ENCODE peak calls at places on chromosomes 11 and 22, in five cellular contexts. L is left lung, A is tibial artery, I is PC-3, O is right cardiac atrium. P is an unnamed sample.

GRCh38 chr11:132844956-132845355 is 687.3 kb downstream of the OPCML start:
- DNase-seq in L (no peak), A (no peak), I (peak), O (no peak), P (no peak)

GRCh38 chr11:64383580-64383979 is 24.6 kb downstream of the RPS6KA4 start:
- DNase-seq in L (no peak), A (no peak), I (no peak), O (no peak), P (no peak)

GRCh38 chr22:22720201-22720723 is 75.8 kb downstream of the GGTLC2 start:
- DNase-seq in L (no peak), A (no peak), I (peak), O (no peak), P (no peak)

GRCh38 chr11:130648601-130649000 is 200.2 kb downstream of the ADAMTS15 start:
- DNase-seq in L (no peak), A (peak), I (no peak), O (peak), P (no peak)

GRCh38 chr11:103894673-103895072 is 141.8 kb upstream of the DDI1 start:
- DNase-seq in L (no peak), A (no peak), I (no peak), O (no peak), P (no peak)

GRCh38 chr11:124075841-124076571 is 34.9 kb upstream of the OR10G7 start:
- DNase-seq in L (peak), A (no peak), I (no peak), O (peak), P (no peak)

GRCh38 chr11:94219771-94220170 is 84.6 kb upstream of the IZUMO1R start:
- DNase-seq in L (no peak), A (no peak), I (peak), O (no peak), P (no peak)

GRCh38 chr22:44587004-44587793 is 89.2 kb upstream of the RTL6 start:
- DNase-seq in L (peak), A (no peak), I (peak), O (no peak), P (peak)

GRCh38 chr11:70651036-70651435 is 252.7 kb downstream of the CTTN start:
- DNase-seq in L (peak), A (no peak), I (no peak), O (no peak), P (no peak)

GRCh38 chr11:656866-657265 is 19.8 kb downstream of the DRD4 start:
- DNase-seq in L (no peak), A (no peak), I (no peak), O (no peak), P (no peak)

GRCh38 chr11:119624102-119624615 is 104.8 kb downstream of the NECTIN1 start:
- DNase-seq in L (peak), A (no peak), I (peak), O (peak), P (no peak)

GRCh38 chr22:40967120-40967760 is 16.1 kb downstream of the RBX1 start:
- DNase-seq in L (peak), A (no peak), I (no peak), O (no peak), P (no peak)
- H3K27ac ChIP-seq in L (peak), A (no peak), I (no peak), O (no peak), P (no peak)

GRCh38 chr11:116928845-116929244 is 91.4 kb upstream of the APOA1 start:
- DNase-seq in L (no peak), A (no peak), I (no peak), O (no peak), P (no peak)

GRCh38 chr11:116929393-116930090 is 92.1 kb upstream of the APOA1 start:
- DNase-seq in L (no peak), A (no peak), I (no peak), O (no peak), P (no peak)

GRCh38 chr11:116928102-116928777 is 90.8 kb upstream of the APOA1 start:
- DNase-seq in L (no peak), A (no peak), I (no peak), O (no peak), P (no peak)

GRCh38 chr11:116925050-116925449 is 87.6 kb upstream of the APOA1 start:
- DNase-seq in L (no peak), A (no peak), I (no peak), O (no peak), P (no peak)

GRCh38 chr11:116927163-116927772 is 89.8 kb upstream of the APOA1 start:
- DNase-seq in L (no peak), A (no peak), I (peak), O (no peak), P (no peak)
- H3K27ac ChIP-seq in L (no peak), A (no peak), I (no peak), O (no peak), P (no peak)

GRCh38 chr11:112590778-112591177 is 330.1 kb upstream of the PLET1 start:
- DNase-seq in L (no peak), A (no peak), I (no peak), O (no peak), P (no peak)

GRCh38 chr11:112587664-112588063 is 327.0 kb upstream of the PLET1 start:
- DNase-seq in L (no peak), A (no peak), I (no peak), O (no peak), P (no peak)

GRCh38 chr11:112589132-112589531 is 328.5 kb upstream of the PLET1 start:
- DNase-seq in L (no peak), A (no peak), I (no peak), O (no peak), P (no peak)

GRCh38 chr11:112584674-112585073 is 324.0 kb upstream of the PLET1 start:
- DNase-seq in L (no peak), A (no peak), I (peak), O (no peak), P (no peak)

DNA sequence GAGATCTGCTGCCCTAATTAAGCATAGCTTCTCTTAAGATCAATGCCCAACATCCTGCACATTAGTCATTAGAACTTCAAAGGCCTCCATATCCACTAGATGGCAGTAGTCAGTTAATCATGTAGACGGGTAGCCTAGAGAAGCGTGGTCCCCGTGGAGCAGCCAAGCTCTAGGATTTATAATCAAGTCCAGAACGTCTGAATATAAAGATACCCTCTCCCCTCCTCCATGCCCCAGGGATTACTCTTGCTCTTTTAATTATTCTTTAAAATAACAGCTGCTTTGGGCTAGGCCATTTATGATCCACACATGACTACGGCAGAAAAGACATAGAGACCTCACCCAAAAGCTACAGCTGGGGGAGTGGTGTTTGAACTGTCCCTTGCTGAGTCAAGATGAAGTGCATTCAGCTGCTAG is 327.6 kb upstream of the PLET1 start:
- DNase-seq in L (no peak), A (peak), I (peak), O (peak), P (no peak)
- H3K27ac ChIP-seq in L (no peak), A (no peak), I (no peak), O (no peak), P (no peak)

GRCh38 chr22:48579035-48579914 is 1248.4 kb downstream of the BRD1 start:
- DNase-seq in L (peak), A (no peak), I (no peak), O (peak), P (no peak)
- H3K27ac ChIP-seq in L (no peak), A (no peak), I (no peak), O (no peak), P (no peak)

GRCh38 chr11:74248469-74248868 is 63.0 kb downstream of the P4HA3 start:
- DNase-seq in L (no peak), A (no peak), I (no peak), O (no peak), P (no peak)
- H3K27ac ChIP-seq in L (no peak), A (no peak), I (no peak), O (no peak), P (no peak)

GRCh38 chr11:114080769-114081168 is 21.3 kb downstream of the ZBTB16 start:
- DNase-seq in L (no peak), A (peak), I (no peak), O (no peak), P (no peak)

GRCh38 chr11:114077482-114078305 is 18.2 kb downstream of the ZBTB16 start:
- DNase-seq in L (no peak), A (no peak), I (no peak), O (no peak), P (no peak)

GRCh38 chr11:114078423-114078822 is 18.9 kb downstream of the ZBTB16 start:
- DNase-seq in L (no peak), A (no peak), I (no peak), O (no peak), P (no peak)

GRCh38 chr11:114080219-114080618 is 20.7 kb downstream of the ZBTB16 start:
- DNase-seq in L (no peak), A (no peak), I (no peak), O (no peak), P (no peak)

DNA sequence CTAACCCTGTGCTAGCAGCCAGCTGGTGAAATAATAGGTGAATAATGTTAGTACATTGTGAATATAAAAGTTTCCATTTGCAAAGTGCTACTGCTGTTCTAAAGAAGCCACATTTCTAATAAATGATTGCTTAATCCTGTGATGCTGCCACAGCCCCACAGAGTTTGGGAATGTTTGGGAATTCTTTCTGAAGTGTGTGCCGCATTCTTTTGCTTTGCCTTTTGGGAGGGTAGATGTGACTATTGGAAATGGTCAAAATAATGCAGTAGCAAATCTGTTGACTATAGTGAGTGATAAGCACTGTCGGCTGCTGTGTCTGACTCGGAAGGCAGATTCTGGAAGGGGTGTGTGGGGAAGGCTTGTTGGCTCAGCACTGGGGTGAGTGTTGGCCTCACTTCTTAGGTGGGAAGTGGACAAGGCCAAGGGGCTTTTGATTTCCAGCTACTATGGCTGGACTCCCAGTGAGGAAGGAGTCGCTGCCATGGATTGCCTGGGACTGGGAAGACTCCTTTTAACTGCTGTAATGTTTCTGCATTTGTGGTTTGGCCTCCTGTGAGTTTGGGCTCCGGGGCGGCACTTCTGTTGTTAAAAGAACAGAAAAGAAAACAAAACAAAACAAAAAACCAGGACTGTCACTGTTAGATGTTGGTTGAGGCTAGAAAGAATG is 20.0 kb downstream of the ZBTB16 start:
- DNase-seq in L (no peak), A (no peak), I (no peak), O (peak), P (no peak)
- H3K27ac ChIP-seq in L (peak), A (peak), I (no peak), O (peak), P (peak)

GRCh38 chr22:45612940-45613339 is 58.7 kb upstream of the ATXN10 start:
- DNase-seq in L (no peak), A (no peak), I (no peak), O (no peak), P (no peak)
- H3K27ac ChIP-seq in L (no peak), A (no peak), I (peak), O (no peak), P (peak)

GRCh38 chr11:117831661-117832415 is 7.3 kb upstream of the FXYD2 start:
- DNase-seq in L (no peak), A (peak), I (no peak), O (no peak), P (no peak)
- H3K27ac ChIP-seq in L (no peak), A (no peak), I (no peak), O (no peak), P (no peak)

P was measured in RWPE2.